ENCODE peak calls at places on chromosomes 16 and 17, in ten cellular contexts. K is naive thymus-derived CD8-positive, alpha-beta T cell; F is NCI-H2227 treated with DMSO at 0.1 percent for 48 hours; N is stimulated activated CD8-positive, alpha-beta memory T cell treated with anti-CD3 and anti-CD28 coated beads, Interleukin-2, amount 100 ng/mL, for 1 hour; B is heart left ventricle; L is myocyte; M is AG09309; Y is activated CD4-positive, alpha-beta memory T cell treated with anti-CD3 and anti-CD28 coated beads, Interleukin-2, amount 10 ng/mL, durations not matched to agents 7 days and 5 days; V is dorsolateral prefrontal cortex; T is mammary epithelial cell. D is an unnamed sample.

GRCh38 chr17:21355586-21355985 is 20.6 kb upstream of the KCNJ12 start:
- DNase-seq in L (no peak), V (no peak), M (no peak), B (no peak), F (no peak), N (no peak), K (peak; percentile 35), Y (no peak), T (no peak), D (no peak)

GRCh38 chr17:74123866-74124265 is 79.6 kb upstream of the RPL38 start:
- DNase-seq in N (no peak), T (no peak), Y (no peak), V (no peak), M (no peak), B (no peak), L (no peak), K (no peak), F (no peak), D (no peak)

GRCh38 chr17:43155666-43156065 is 15.3 kb upstream of the NBR1 start:
- DNase-seq in N (no peak), F (no peak), B (no peak), L (no peak), V (no peak), Y (no peak), M (no peak), K (no peak), T (no peak), D (no peak)

GRCh38 chr16:73232555-73233422 is 184.9 kb upstream of the ZFHX3 start:
- DNase-seq in M (peak; percentile 74), Y (no peak), F (peak; percentile 34), T (peak; percentile 12), L (peak; percentile 67), K (no peak), B (peak; percentile 52), V (no peak), N (no peak), D (peak; percentile 92)

GRCh38 chr17:70863436-70864248 is 694.3 kb downstream of the KCNJ2 start:
- DNase-seq in M (no peak), Y (no peak), T (no peak), V (no peak), F (no peak), K (no peak), N (no peak), L (no peak), B (no peak), D (peak; percentile 23)

GRCh38 chr16:67395458-67396158 is 2.3 kb upstream of the TPPP3 start:
- DNase-seq in T (peak; percentile 57), F (no peak), M (no peak), V (no peak), B (no peak), K (no peak), L (peak; percentile 94), Y (no peak), N (no peak), D (no peak)

GRCh38 chr17:76527430-76528111 is 9.9 kb downstream of the CYGB start:
- DNase-seq in B (peak; percentile 73), F (no peak), V (no peak), Y (no peak), K (peak; percentile 83), T (peak; percentile 62), L (peak; percentile 76), N (no peak), M (no peak), D (peak; percentile 97)

GRCh38 chr16:48597563-48598392 is 12.2 kb downstream of the N4BP1 start:
- DNase-seq in F (no peak), B (no peak), L (no peak), N (no peak), Y (no peak), V (no peak), M (no peak), K (no peak), T (no peak), D (no peak)

GRCh38 chr16:642189-643049 is 791 bp downstream of the MCRIP2 start:
- DNase-seq in L (peak; percentile 17), N (no peak), B (peak; percentile 77), T (no peak), Y (peak; percentile 35), V (no peak), K (no peak), M (no peak), F (no peak), D (peak; percentile 36)

GRCh38 chr16:60636117-60636516 is 1400.1 kb downstream of the CDH8 start:
- DNase-seq in B (no peak), T (peak; percentile 54), F (no peak), L (no peak), K (no peak), V (no peak), Y (no peak), N (no peak), M (no peak), D (no peak)

GRCh38 chr17:66673668-66674276 is 161.1 kb upstream of the CACNG5 start:
- DNase-seq in F (peak; percentile 80), V (no peak), T (peak; percentile 69), M (no peak), B (peak; percentile 36), K (peak; percentile 76), L (peak; percentile 81), Y (peak; percentile 50), N (no peak), D (peak; percentile 65)

GRCh38 chr17:75864448-75864871 is 9.3 kb upstream of the WBP2 start:
- DNase-seq in B (peak; percentile 81), Y (peak; percentile 76), V (no peak), T (no peak), K (no peak), M (no peak), L (peak; percentile 58), N (no peak), F (no peak), D (peak; percentile 64)

GRCh38 chr17:66661857-66662256 is 173.1 kb upstream of the CACNG5 start:
- DNase-seq in B (no peak), V (no peak), M (no peak), K (no peak), N (no peak), Y (no peak), T (no peak), F (no peak), L (no peak), D (no peak)

GRCh38 chr16:28321700-28322411 is 29.5 kb downstream of the SBK1 start:
- DNase-seq in L (peak; percentile 30), M (no peak), N (no peak), Y (peak; percentile 54), F (no peak), K (no peak), V (no peak), T (peak; percentile 16), B (no peak), D (peak; percentile 5)

GRCh38 chr17:2239882-2240430 is 63.6 kb downstream of the SMG6 start:
- DNase-seq in N (no peak), T (peak; percentile 93), Y (peak; percentile 59), M (peak; percentile 53), B (peak; percentile 36), L (peak; percentile 69), K (no peak), V (no peak), F (no peak), D (peak; percentile 90)

GRCh38 chr16:89269805-89270665 is 52.5 kb downstream of the ZNF778 start:
- DNase-seq in K (peak; percentile 56), B (no peak), V (no peak), F (no peak), M (no peak), T (no peak), L (no peak), Y (no peak), N (no peak), D (no peak)

GRCh38 chr17:73292031-73292531 is 19.7 kb downstream of the CDC42EP4 start:
- DNase-seq in N (no peak), B (peak; percentile 78), L (peak; percentile 96), V (no peak), F (no peak), Y (no peak), K (no peak), M (no peak), T (peak; percentile 60), D (no peak)

GRCh38 chr16:56357291-56357764 is 68.0 kb downstream of the AMFR start:
- DNase-seq in K (no peak), T (peak; percentile 21), V (no peak), M (no peak), N (no peak), B (peak; percentile 7), L (peak; percentile 22), F (no peak), Y (peak; percentile 16), D (peak; percentile 66)

GRCh38 chr17:12296120-12296727 is 275.5 kb downstream of the MAP2K4 start:
- DNase-seq in T (no peak), F (no peak), Y (no peak), V (no peak), N (no peak), K (no peak), M (no peak), B (peak; percentile 19), L (peak; percentile 1), D (no peak)

GRCh38 chr16:47578573-47578972 is 117.4 kb downstream of the PHKB start:
- DNase-seq in L (no peak), Y (no peak), K (no peak), B (no peak), F (no peak), N (no peak), T (peak; percentile 74), V (no peak), M (no peak), D (peak; percentile 10)

GRCh38 chr17:47785538-47786123 is 36.0 kb downstream of the OSBPL7 start:
- DNase-seq in M (no peak), L (peak; percentile 62), T (peak; percentile 11), V (no peak), Y (peak; percentile 54), N (no peak), F (no peak), K (no peak), B (no peak), D (peak; percentile 26)

GRCh38 chr16:49460786-49461470 is 87.3 kb downstream of the C16orf78 start:
- DNase-seq in V (no peak), T (no peak), K (no peak), M (no peak), Y (peak; percentile 3), F (no peak), N (no peak), L (no peak), B (no peak), D (no peak)

D was measured in amniotic epithelial cell.